ENCODE peak calls at places on chromosome X, in six cellular contexts. W is spleen, H is IMR-90, F is tibial nerve, Q is heart left ventricle, N is ovary. E is an unnamed sample. For H3K4me1, the result is how much of the 10 kb centered on the place peaks cover.

GRCh38 chrX:110531873-110532272 is 173.2 kb downstream of the RTL9 start:
- DNase-seq in W (no peak), H (no peak), F (no peak), Q (no peak), N (no peak), E (no peak)

GRCh38 chrX:153744210-153745066 is 19.6 kb upstream of the PLXNB3 start:
- DNase-seq in W (peak), H (no peak), F (no peak), Q (no peak), N (no peak), E (peak)

GRCh38 chrX:80246273-80246672 is 174.0 kb upstream of the TENT5D start:
- DNase-seq in W (no peak), H (no peak), F (no peak), Q (no peak), N (no peak), E (no peak)

GRCh38 chrX:104343408-104344129 is 88.8 kb upstream of the ESX1 start:
- DNase-seq in W (no peak), H (peak), F (no peak), Q (no peak), N (no peak), E (peak)

GRCh38 chrX:115573172-115573571 is 12.2 kb downstream of the PLS3 start:
- DNase-seq in W (no peak), H (no peak), F (no peak), Q (no peak), N (no peak), E (no peak)

GRCh38 chrX:38639730-38640129 is 78.4 kb downstream of the TSPAN7 start:
- DNase-seq in W (no peak), H (no peak), F (no peak), Q (no peak), N (no peak), E (no peak)

GRCh38 chrX:38276089-38276488 is 51.2 kb downstream of the RPGR start:
- DNase-seq in W (no peak), H (no peak), F (no peak), Q (no peak), N (no peak), E (no peak)

GRCh38 chrX:46247456-46247855 is 297.8 kb downstream of the ZNF674 start:
- DNase-seq in W (no peak), H (no peak), F (no peak), Q (no peak), N (no peak), E (no peak)

DNA sequence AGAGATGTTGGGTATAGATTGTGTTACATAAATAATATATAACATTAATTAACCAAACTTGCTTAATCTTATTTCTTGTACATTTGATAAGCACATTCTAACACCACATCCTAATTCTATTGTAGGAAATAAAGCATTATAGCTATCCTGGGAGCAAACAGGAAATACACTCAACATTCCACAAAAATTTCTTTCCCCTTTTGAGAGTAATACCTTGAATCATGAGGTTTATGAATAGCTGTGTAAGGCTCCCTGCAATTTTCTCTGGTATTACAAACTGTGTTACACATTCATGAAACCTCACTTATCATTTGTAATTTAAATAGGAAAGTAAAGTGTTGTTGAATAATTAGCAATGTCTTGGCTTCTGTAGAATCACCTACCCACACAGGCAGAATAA is 95.1 kb downstream of the TMEM47 start:
- DNase-seq in W (no peak), H (no peak), F (no peak), Q (no peak), N (no peak), E (no peak)
- H3K4me1 ChIP-seq in W (under half), H (under half), F (under half), Q (under half), N (under half), E (under half)

GRCh38 chrX:76427560-76428242 is at the start of gene MAGEE1:
- DNase-seq in W (peak), H (peak), F (peak), Q (peak), N (peak), E (peak)
- TF ChIP-seq POLR2A in W (no peak), H (no peak), F (peak), Q (no peak), N (no peak), E (no peak)

GRCh38 chrX:67544871-67545771 is 1.3 kb downstream of the AR start:
- DNase-seq in W (peak), H (peak), F (no peak), Q (peak), N (peak), E (no peak)
- TF ChIP-seq CTCF in W (no peak), H (no peak), F (no peak), Q (no peak), N (no peak), E (no peak)

DNA sequence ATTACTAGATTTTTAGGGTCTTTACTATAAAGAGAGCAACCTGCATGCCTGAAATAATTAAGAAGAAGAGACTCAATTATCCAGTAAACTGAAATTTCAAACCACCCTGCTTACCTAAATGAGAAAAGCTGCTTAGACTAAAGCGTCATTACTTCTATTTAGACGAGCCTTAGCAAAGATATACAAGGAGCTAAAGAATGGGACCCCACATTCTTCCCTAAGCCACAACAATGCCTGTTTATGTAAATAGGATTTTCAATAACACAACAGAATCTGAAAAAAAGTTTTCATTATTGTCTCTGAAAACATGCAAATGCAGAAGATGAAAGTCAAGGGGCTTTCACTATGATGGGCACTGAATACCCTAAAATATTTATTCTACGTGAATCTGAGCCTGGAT is 16.2 kb downstream of the GPC3 start:
- DNase-seq in W (no peak), H (no peak), F (no peak), Q (no peak), N (no peak), E (no peak)
- H3K4me1 ChIP-seq in W (under half), H (under half), F (under half), Q (under half), N (under half), E (under half)

E was measured in adrenal gland.